ENCODE peak calls at places on chromosomes 3 and 15, in five cellular contexts. E, B, S, Z and J are unnamed samples.

GRCh38 chr3:43296565-43296964 is 10.2 kb downstream of the SNRK start:
- DNase-seq in E (peak; percentile 8), B (peak; percentile 29), S (peak; percentile 50), Z (no peak), J (peak; percentile 71)

GRCh38 chr3:65641041-65641440 is 397.7 kb downstream of the MAGI1 start:
- DNase-seq in E (no peak), B (no peak), S (no peak), Z (no peak), J (no peak)

GRCh38 chr3:188746291-188746783 is 425.4 kb upstream of the TPRG1 start:
- DNase-seq in E (no peak), B (no peak), S (no peak), Z (no peak), J (no peak)

GRCh38 chr15:69820819-69821218 is 276.9 kb downstream of the TLE3 start:
- DNase-seq in E (no peak), B (no peak), S (no peak), Z (no peak), J (no peak)

GRCh38 chr15:46848704-46849103 is 868.6 kb upstream of the SEMA6D start:
- DNase-seq in E (no peak), B (no peak), S (no peak), Z (no peak), J (no peak)

GRCh38 chr3:170098753-170099152 is 61.0 kb downstream of the GPR160 start:
- DNase-seq in E (no peak), B (no peak), S (no peak), Z (no peak), J (no peak)

GRCh38 chr15:37134244-37134643 is 33.9 kb upstream of the MEIS2 start:
- DNase-seq in E (no peak), B (no peak), S (no peak), Z (no peak), J (no peak)

GRCh38 chr15:64373360-64373759 is 7.9 kb downstream of the PCLAF start:
- DNase-seq in E (no peak), B (no peak), S (no peak), Z (no peak), J (no peak)

GRCh38 chr3:14824646-14825045 is 5.9 kb downstream of the FGD5 start:
- DNase-seq in E (no peak), B (no peak), S (no peak), Z (no peak), J (no peak)

GRCh38 chr3:66115858-66116654 is 77.3 kb upstream of the MAGI1 start:
- DNase-seq in E (no peak), B (no peak), S (no peak), Z (no peak), J (no peak)

GRCh38 chr3:193773266-193774183 is 180.5 kb downstream of the OPA1 start:
- DNase-seq in E (no peak), B (no peak), S (no peak), Z (no peak), J (no peak)

GRCh38 chr15:88707766-88708165 is 69.0 kb downstream of the ISG20 start:
- DNase-seq in E (no peak), B (no peak), S (no peak), Z (no peak), J (no peak)

GRCh38 chr3:385151-385550 is 188.6 kb downstream of the CHL1 start:
- DNase-seq in E (no peak), B (no peak), S (no peak), Z (no peak), J (no peak)

GRCh38 chr3:36701903-36702374 is 62.4 kb downstream of the DCLK3 start:
- DNase-seq in E (no peak), B (no peak), S (no peak), Z (no peak), J (no peak)

GRCh38 chr3:12964713-12965612 is 108.3 kb downstream of the IQSEC1 start:
- DNase-seq in E (no peak), B (no peak), S (no peak), Z (peak; percentile 69), J (no peak)

GRCh38 chr3:102036472-102036871 is 187.2 kb downstream of the NFKBIZ start:
- DNase-seq in E (no peak), B (no peak), S (no peak), Z (no peak), J (no peak)

GRCh38 chr15:45606413-45606812 is 19.2 kb downstream of the BLOC1S6 start:
- DNase-seq in E (no peak), B (no peak), S (no peak), Z (no peak), J (no peak)

GRCh38 chr3:65200312-65200711 is 512.5 kb upstream of the ADAMTS9 start:
- DNase-seq in E (no peak), B (no peak), S (no peak), Z (no peak), J (no peak)

GRCh38 chr3:117433439-117433838 is 723.9 kb downstream of the TUSC7 start:
- DNase-seq in E (no peak), B (no peak), S (no peak), Z (no peak), J (no peak)

GRCh38 chr15:69451951-69452701 is 492 bp upstream of the RPLP1 start:
- DNase-seq in E (no peak), B (no peak), S (no peak), Z (no peak), J (peak; percentile 44)

GRCh38 chr3:38566215-38566528 is 70.0 kb downstream of the EXOG start:
- DNase-seq in E (no peak), B (no peak), S (no peak), Z (no peak), J (no peak)

GRCh38 chr3:142595581-142595950 is 627 bp upstream of the PLS1 start:
- DNase-seq in E (no peak), B (no peak), S (no peak), Z (peak; percentile 43), J (no peak)

GRCh38 chr3:134357914-134358811 is 16.1 kb downstream of the AMOTL2 start:
- DNase-seq in E (no peak), B (no peak), S (no peak), Z (no peak), J (peak; percentile 20)

GRCh38 chr15:79004336-79004735 is 59.5 kb upstream of the CTSH start:
- DNase-seq in E (peak; percentile 49), B (no peak), S (no peak), Z (no peak), J (no peak)

GRCh38 chr3:185637388-185637787 is 51.3 kb downstream of the SENP2 start:
- DNase-seq in E (no peak), B (no peak), S (no peak), Z (no peak), J (no peak)

GRCh38 chr3:159672728-159673471 is 315.7 kb upstream of the IL12A start:
- DNase-seq in E (no peak), B (no peak), S (no peak), Z (no peak), J (no peak)

GRCh38 chr15:65175511-65175910 is 9.6 kb downstream of the CLPX start:
- DNase-seq in E (no peak), B (no peak), S (no peak), Z (no peak), J (no peak)